ENCODE peak calls at places on chromosomes 4 and X, in four cellular contexts. One of them, this sample, is unnamed.
A peak's percentile ranks its signal among the peaks of the same experiment; 100 is the strongest.

GRCh38 chr4:181967401-181967800 is 275.8 kb upstream of the TENM3 start:
- DNase-seq in left ventricle myocardium inferior: no peak
- DNase-seq in NCI-H1417: no peak
- DNase-seq in CD14-positive monocyte: no peak
- DNase-seq in this sample: no peak

GRCh38 chr4:58465031-58465430 is 1354.8 kb upstream of the IGFBP7 start:
- DNase-seq in left ventricle myocardium inferior: no peak
- DNase-seq in CD14-positive monocyte: no peak
- DNase-seq in NCI-H1417: no peak
- DNase-seq in this sample: no peak

GRCh38 chr4:158903079-158903456 is 134.2 kb downstream of the FNIP2 start:
- DNase-seq in left ventricle myocardium inferior: no peak
- DNase-seq in CD14-positive monocyte: no peak
- DNase-seq in NCI-H1417: no peak
- DNase-seq in this sample: no peak

GRCh38 chrX:12011075-12011474 is 127.2 kb upstream of the FRMPD4 start:
- DNase-seq in left ventricle myocardium inferior: no peak
- DNase-seq in NCI-H1417: no peak
- DNase-seq in CD14-positive monocyte: no peak
- DNase-seq in this sample: no peak

GRCh38 chrX:47143894-47144625 is 442 bp downstream of the NDUFB11 start:
- DNase-seq in left ventricle myocardium inferior: no peak
- DNase-seq in NCI-H1417: peak; percentile 92
- DNase-seq in CD14-positive monocyte: peak; percentile 49
- DNase-seq in this sample: no peak

GRCh38 chrX:106894392-106894909 is 8.7 kb downstream of the RIPPLY1 start:
- DNase-seq in NCI-H1417: peak; percentile 40
- DNase-seq in left ventricle myocardium inferior: no peak
- DNase-seq in CD14-positive monocyte: no peak
- DNase-seq in this sample: peak; percentile 24

GRCh38 chr4:104728380-104729122 is 233.9 kb upstream of the CXXC4 start:
- DNase-seq in CD14-positive monocyte: no peak
- DNase-seq in NCI-H1417: no peak
- DNase-seq in left ventricle myocardium inferior: no peak
- DNase-seq in this sample: no peak

GRCh38 chr4:1234811-1235292 is 14.1 kb downstream of the CTBP1 start:
- DNase-seq in left ventricle myocardium inferior: peak; percentile 11
- DNase-seq in NCI-H1417: no peak
- DNase-seq in CD14-positive monocyte: peak; percentile 30
- DNase-seq in this sample: no peak

GRCh38 chrX:148268646-148269045 is 231.8 kb upstream of the AFF2 start:
- DNase-seq in left ventricle myocardium inferior: no peak
- DNase-seq in NCI-H1417: no peak
- DNase-seq in CD14-positive monocyte: no peak
- DNase-seq in this sample: no peak

GRCh38 chr4:11367371-11367770 is 61.3 kb downstream of the HS3ST1 start:
- DNase-seq in NCI-H1417: peak; percentile 2
- DNase-seq in CD14-positive monocyte: no peak
- DNase-seq in left ventricle myocardium inferior: peak; percentile 69
- DNase-seq in this sample: no peak

GRCh38 chr4:98332017-98332416 is 70.8 kb downstream of the RAP1GDS1 start:
- DNase-seq in NCI-H1417: no peak
- DNase-seq in left ventricle myocardium inferior: no peak
- DNase-seq in CD14-positive monocyte: no peak
- DNase-seq in this sample: no peak

GRCh38 chrX:8988456-8988855 is 45.5 kb downstream of the FAM9B start:
- DNase-seq in left ventricle myocardium inferior: peak; percentile 17
- DNase-seq in NCI-H1417: no peak
- DNase-seq in CD14-positive monocyte: no peak
- DNase-seq in this sample: no peak